ENCODE peak calls at places on chromosomes 2 and 18, in seven cellular contexts. One of them, this sample, is unnamed.

GRCh38 chr2:96325038-96325883 is at the start of gene ITPRIPL1:
- DNase-seq in WTC11: peak; percentile 44
- DNase-seq in A549: no peak
- DNase-seq in K562: peak; percentile 57
- DNase-seq in endothelial cell of umbilical vein: peak; percentile 29
- DNase-seq in NB4: peak; percentile 52
- DNase-seq in HepG2: peak; percentile 26
- DNase-seq in this sample: no peak

GRCh38 chr2:115165529-115166109 is 723.2 kb downstream of the DPP10 start:
- DNase-seq in K562: no peak
- DNase-seq in endothelial cell of umbilical vein: peak; percentile 1
- DNase-seq in HepG2: peak; percentile 43
- DNase-seq in A549: no peak
- DNase-seq in NB4: peak; percentile 51
- DNase-seq in WTC11: no peak
- DNase-seq in this sample: no peak

GRCh38 chr2:129319422-129319717 is 660.1 kb upstream of the RAB6C start:
- DNase-seq in endothelial cell of umbilical vein: no peak
- DNase-seq in NB4: no peak
- DNase-seq in K562: no peak
- DNase-seq in HepG2: no peak
- DNase-seq in A549: no peak
- DNase-seq in WTC11: no peak
- DNase-seq in this sample: no peak

GRCh38 chr18:44712025-44712424 is 31.3 kb downstream of the SETBP1 start:
- DNase-seq in HepG2: no peak
- DNase-seq in endothelial cell of umbilical vein: no peak
- DNase-seq in WTC11: peak; percentile 22
- DNase-seq in K562: no peak
- DNase-seq in A549: no peak
- DNase-seq in NB4: no peak
- DNase-seq in this sample: no peak

GRCh38 chr18:28281400-28281799 is 104.5 kb upstream of the CDH2 start:
- DNase-seq in WTC11: no peak
- DNase-seq in K562: no peak
- DNase-seq in HepG2: no peak
- DNase-seq in endothelial cell of umbilical vein: no peak
- DNase-seq in A549: no peak
- DNase-seq in NB4: no peak
- DNase-seq in this sample: no peak

GRCh38 chr2:229378386-229378785 is 107.3 kb upstream of the PID1 start:
- DNase-seq in endothelial cell of umbilical vein: no peak
- DNase-seq in A549: no peak
- DNase-seq in HepG2: no peak
- DNase-seq in NB4: no peak
- DNase-seq in K562: no peak
- DNase-seq in WTC11: no peak
- DNase-seq in this sample: no peak

GRCh38 chr2:58710795-58711279 is 469.7 kb upstream of the FANCL start:
- DNase-seq in endothelial cell of umbilical vein: no peak
- DNase-seq in NB4: peak; percentile 10
- DNase-seq in WTC11: no peak
- DNase-seq in HepG2: no peak
- DNase-seq in A549: no peak
- DNase-seq in K562: no peak
- DNase-seq in this sample: no peak

GRCh38 chr2:119734051-119734450 is 25.7 kb upstream of the PTPN4 start:
- DNase-seq in K562: no peak
- DNase-seq in WTC11: no peak
- DNase-seq in endothelial cell of umbilical vein: no peak
- DNase-seq in HepG2: no peak
- DNase-seq in NB4: no peak
- DNase-seq in A549: no peak
- DNase-seq in this sample: no peak

GRCh38 chr18:4068552-4069158 is 386.5 kb downstream of the DLGAP1 start:
- DNase-seq in HepG2: peak; percentile 34
- DNase-seq in endothelial cell of umbilical vein: peak; percentile 58
- DNase-seq in A549: peak; percentile 30
- DNase-seq in WTC11: peak; percentile 56
- DNase-seq in NB4: peak; percentile 46
- DNase-seq in K562: peak; percentile 69
- DNase-seq in this sample: peak; percentile 51

GRCh38 chr2:216849987-216850386 is 9.9 kb downstream of the TNP1 start:
- DNase-seq in WTC11: no peak
- DNase-seq in K562: no peak
- DNase-seq in HepG2: no peak
- DNase-seq in A549: no peak
- DNase-seq in NB4: no peak
- DNase-seq in endothelial cell of umbilical vein: no peak
- DNase-seq in this sample: no peak

GRCh38 chr18:26457611-26458350 is 90.6 kb downstream of the KCTD1 start:
- DNase-seq in A549: no peak
- DNase-seq in K562: peak; percentile 35
- DNase-seq in WTC11: peak; percentile 90
- DNase-seq in endothelial cell of umbilical vein: no peak
- DNase-seq in HepG2: no peak
- DNase-seq in NB4: no peak
- DNase-seq in this sample: no peak

GRCh38 chr2:10038716-10039115 is 4.6 kb upstream of the KLF11 start:
- DNase-seq in HepG2: no peak
- DNase-seq in NB4: no peak
- DNase-seq in WTC11: no peak
- DNase-seq in A549: no peak
- DNase-seq in K562: no peak
- DNase-seq in endothelial cell of umbilical vein: no peak
- DNase-seq in this sample: no peak

GRCh38 chr18:26827581-26827980 is 37.9 kb downstream of the AQP4 start:
- DNase-seq in A549: no peak
- DNase-seq in HepG2: no peak
- DNase-seq in endothelial cell of umbilical vein: no peak
- DNase-seq in K562: no peak
- DNase-seq in NB4: no peak
- DNase-seq in WTC11: no peak
- DNase-seq in this sample: no peak

GRCh38 chr18:49747876-49748275 is 65.5 kb downstream of the ACAA2 start:
- DNase-seq in endothelial cell of umbilical vein: peak; percentile 50
- DNase-seq in NB4: no peak
- DNase-seq in K562: no peak
- DNase-seq in WTC11: no peak
- DNase-seq in A549: no peak
- DNase-seq in HepG2: no peak
- DNase-seq in this sample: no peak

GRCh38 chr2:112662702-112663101 is 17.0 kb downstream of the SLC20A1 start:
- DNase-seq in A549: no peak
- DNase-seq in K562: no peak
- DNase-seq in endothelial cell of umbilical vein: no peak
- DNase-seq in NB4: peak; percentile 82
- DNase-seq in WTC11: no peak
- DNase-seq in HepG2: no peak
- DNase-seq in this sample: no peak

GRCh38 chr2:105081006-105081701 is 43.3 kb downstream of the MRPS9 start:
- DNase-seq in HepG2: no peak
- DNase-seq in WTC11: peak; percentile 54
- DNase-seq in NB4: no peak
- DNase-seq in endothelial cell of umbilical vein: peak; percentile 38
- DNase-seq in A549: no peak
- DNase-seq in K562: no peak
- DNase-seq in this sample: no peak

GRCh38 chr2:68193144-68193543 is 35.5 kb downstream of the PNO1 start:
- DNase-seq in HepG2: no peak
- DNase-seq in WTC11: no peak
- DNase-seq in endothelial cell of umbilical vein: no peak
- DNase-seq in K562: peak; percentile 25
- DNase-seq in A549: no peak
- DNase-seq in NB4: peak; percentile 34
- DNase-seq in this sample: no peak

GRCh38 chr2:68187329-68187728 is 29.6 kb downstream of the PNO1 start:
- DNase-seq in K562: no peak
- DNase-seq in HepG2: no peak
- DNase-seq in WTC11: no peak
- DNase-seq in A549: no peak
- DNase-seq in NB4: no peak
- DNase-seq in endothelial cell of umbilical vein: no peak
- DNase-seq in this sample: no peak

GRCh38 chr2:68193774-68194372 is 36.2 kb downstream of the PNO1 start:
- DNase-seq in HepG2: no peak
- DNase-seq in A549: peak; percentile 28
- DNase-seq in WTC11: no peak
- DNase-seq in K562: no peak
- DNase-seq in NB4: no peak
- DNase-seq in endothelial cell of umbilical vein: peak; percentile 46
- DNase-seq in this sample: no peak

GRCh38 chr2:68188831-68189230 is 31.1 kb downstream of the PNO1 start:
- DNase-seq in HepG2: no peak
- DNase-seq in A549: no peak
- DNase-seq in K562: no peak
- DNase-seq in NB4: no peak
- DNase-seq in endothelial cell of umbilical vein: no peak
- DNase-seq in WTC11: no peak
- DNase-seq in this sample: no peak

GRCh38 chr2:68190991-68191731 is 33.5 kb downstream of the PNO1 start:
- DNase-seq in NB4: peak; percentile 45
- DNase-seq in WTC11: no peak
- DNase-seq in K562: no peak
- DNase-seq in endothelial cell of umbilical vein: peak; percentile 32
- DNase-seq in A549: peak; percentile 31
- DNase-seq in HepG2: peak; percentile 15
- DNase-seq in this sample: peak; percentile 27
- TF ChIP-seq MAX in NB4: no peak
- TF ChIP-seq MAX in WTC11: no peak
- TF ChIP-seq MAX in K562: no peak
- TF ChIP-seq MAX in endothelial cell of umbilical vein: no peak
- TF ChIP-seq MAX in A549: no peak
- TF ChIP-seq MAX in HepG2: no peak
- TF ChIP-seq MAX in this sample: no peak

GRCh38 chr18:76568726-76569125 is 73.7 kb upstream of the ZNF516 start:
- DNase-seq in WTC11: no peak
- DNase-seq in endothelial cell of umbilical vein: no peak
- DNase-seq in K562: no peak
- DNase-seq in HepG2: no peak
- DNase-seq in NB4: peak; percentile 61
- DNase-seq in A549: no peak
- DNase-seq in this sample: no peak
- TF ChIP-seq MAX in WTC11: no peak
- TF ChIP-seq MAX in endothelial cell of umbilical vein: no peak
- TF ChIP-seq MAX in K562: no peak
- TF ChIP-seq MAX in HepG2: no peak
- TF ChIP-seq MAX in NB4: no peak
- TF ChIP-seq MAX in A549: no peak
- TF ChIP-seq MAX in this sample: no peak

GRCh38 chr2:85308951-85309555 is 18.7 kb downstream of the TGOLN2 start:
- DNase-seq in WTC11: no peak
- DNase-seq in NB4: peak; percentile 73
- DNase-seq in K562: no peak
- DNase-seq in HepG2: peak; percentile 46
- DNase-seq in A549: no peak
- DNase-seq in endothelial cell of umbilical vein: peak; percentile 58
- DNase-seq in this sample: no peak

GRCh38 chr2:85309699-85310321 is 18.0 kb downstream of the TGOLN2 start:
- DNase-seq in NB4: peak; percentile 69
- DNase-seq in HepG2: no peak
- DNase-seq in endothelial cell of umbilical vein: no peak
- DNase-seq in A549: no peak
- DNase-seq in WTC11: no peak
- DNase-seq in K562: no peak
- DNase-seq in this sample: no peak

GRCh38 chr2:85314884-85315242 is 12.9 kb downstream of the TGOLN2 start:
- DNase-seq in NB4: no peak
- DNase-seq in HepG2: no peak
- DNase-seq in K562: no peak
- DNase-seq in endothelial cell of umbilical vein: no peak
- DNase-seq in A549: no peak
- DNase-seq in WTC11: no peak
- DNase-seq in this sample: no peak

GRCh38 chr2:85310330-85310729 is 17.5 kb downstream of the TGOLN2 start:
- DNase-seq in NB4: no peak
- DNase-seq in WTC11: no peak
- DNase-seq in K562: no peak
- DNase-seq in HepG2: no peak
- DNase-seq in endothelial cell of umbilical vein: no peak
- DNase-seq in A549: no peak
- DNase-seq in this sample: no peak

DNA sequence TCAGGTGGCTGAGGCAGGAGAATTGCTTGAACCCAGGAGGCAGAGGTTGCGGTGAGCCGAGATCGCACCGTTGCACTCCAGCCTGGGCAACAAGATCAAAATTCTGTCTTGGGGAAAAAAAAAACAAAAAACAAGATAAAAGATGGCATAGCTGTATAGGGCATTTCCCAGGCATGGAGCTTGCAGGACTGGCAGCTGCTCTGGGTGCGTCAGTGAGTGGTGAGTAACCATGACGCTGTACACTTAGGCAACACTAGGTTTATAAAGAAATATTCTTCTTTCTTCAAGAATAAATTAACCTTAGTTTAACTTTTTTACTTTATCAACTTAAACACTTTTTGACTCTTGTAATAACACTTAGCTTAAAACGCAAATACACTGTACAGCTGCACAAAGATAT is 15.4 kb downstream of the TGOLN2 start:
- DNase-seq in NB4: no peak
- DNase-seq in K562: no peak
- DNase-seq in A549: no peak
- DNase-seq in HepG2: no peak
- DNase-seq in WTC11: no peak
- DNase-seq in endothelial cell of umbilical vein: no peak
- DNase-seq in this sample: no peak
- TF ChIP-seq MAX in NB4: no peak
- TF ChIP-seq MAX in K562: no peak
- TF ChIP-seq MAX in A549: no peak
- TF ChIP-seq MAX in HepG2: no peak
- TF ChIP-seq MAX in WTC11: no peak
- TF ChIP-seq MAX in endothelial cell of umbilical vein: no peak
- TF ChIP-seq MAX in this sample: no peak

GRCh38 chr18:12027480-12027879 is 46.2 kb downstream of the IMPA2 start:
- DNase-seq in NB4: no peak
- DNase-seq in endothelial cell of umbilical vein: no peak
- DNase-seq in A549: no peak
- DNase-seq in HepG2: no peak
- DNase-seq in K562: no peak
- DNase-seq in WTC11: no peak
- DNase-seq in this sample: no peak

GRCh38 chr18:12026562-12026961 is 45.3 kb downstream of the IMPA2 start:
- DNase-seq in WTC11: no peak
- DNase-seq in HepG2: no peak
- DNase-seq in NB4: no peak
- DNase-seq in K562: no peak
- DNase-seq in endothelial cell of umbilical vein: no peak
- DNase-seq in A549: no peak
- DNase-seq in this sample: no peak

GRCh38 chr18:12028040-12028628 is 46.8 kb downstream of the IMPA2 start:
- DNase-seq in K562: no peak
- DNase-seq in A549: no peak
- DNase-seq in WTC11: no peak
- DNase-seq in NB4: no peak
- DNase-seq in HepG2: no peak
- DNase-seq in endothelial cell of umbilical vein: no peak
- DNase-seq in this sample: no peak

GRCh38 chr18:12028674-12029073 is 47.4 kb downstream of the IMPA2 start:
- DNase-seq in NB4: no peak
- DNase-seq in A549: no peak
- DNase-seq in endothelial cell of umbilical vein: no peak
- DNase-seq in HepG2: no peak
- DNase-seq in K562: no peak
- DNase-seq in WTC11: no peak
- DNase-seq in this sample: no peak

GRCh38 chr18:12027046-12027445 is 45.7 kb downstream of the IMPA2 start:
- DNase-seq in NB4: no peak
- DNase-seq in K562: no peak
- DNase-seq in HepG2: no peak
- DNase-seq in endothelial cell of umbilical vein: no peak
- DNase-seq in WTC11: no peak
- DNase-seq in A549: no peak
- DNase-seq in this sample: no peak
- TF ChIP-seq MAX in NB4: no peak
- TF ChIP-seq MAX in K562: no peak
- TF ChIP-seq MAX in HepG2: no peak
- TF ChIP-seq MAX in endothelial cell of umbilical vein: no peak
- TF ChIP-seq MAX in WTC11: no peak
- TF ChIP-seq MAX in A549: no peak
- TF ChIP-seq MAX in this sample: no peak